ENCODE peak calls at places on chromosomes 1 and 21, in seven cellular contexts. X is GM12878, Z is SK-N-SH, T is HCT116, R is K562, I is H1, L is HepG2. D is an unnamed sample.

GRCh38 chr1:231553320-231553719 is 24.9 kb downstream of the TSNAX start:
- DNase-seq in T (no peak), I (no peak), Z (no peak), L (no peak), X (no peak), R (no peak), D (no peak)

GRCh38 chr1:171142451-171143121 is 42.5 kb upstream of the FMO2 start:
- DNase-seq in X (no peak), Z (no peak), I (no peak), T (no peak), L (no peak), R (no peak), D (no peak)

GRCh38 chr1:65459397-65459768 is 38.9 kb downstream of the LEPR start:
- DNase-seq in Z (peak), R (no peak), T (peak), L (peak), I (no peak), X (peak), D (peak)

GRCh38 chr1:159556931-159557369 is 21.1 kb upstream of the OR10J5 start:
- DNase-seq in Z (no peak), X (no peak), I (no peak), L (no peak), R (no peak), T (no peak), D (no peak)

GRCh38 chr1:204503122-204503912 is 8.7 kb upstream of the PIK3C2B start:
- DNase-seq in L (peak), R (peak), I (no peak), T (peak), Z (no peak), X (no peak), D (no peak)

GRCh38 chr1:2566106-2567045 is 10.2 kb downstream of the TNFRSF14 start:
- DNase-seq in R (no peak), Z (peak), I (no peak), L (no peak), T (no peak), X (no peak), D (no peak)

GRCh38 chr21:27645285-27645684 is 678.4 kb upstream of the ADAMTS5 start:
- DNase-seq in X (no peak), I (no peak), T (no peak), Z (no peak), L (no peak), R (no peak), D (no peak)

GRCh38 chr1:34928066-34928864 is 1.2 kb downstream of the DLGAP3 start:
- DNase-seq in Z (peak), I (no peak), X (no peak), T (no peak), R (no peak), L (no peak), D (no peak)

GRCh38 chr1:229336345-229336744 is 6.5 kb downstream of the CCSAP start:
- DNase-seq in I (no peak), X (no peak), R (no peak), L (no peak), T (no peak), Z (peak), D (no peak)

GRCh38 chr1:4584471-4584870 is 69.9 kb upstream of the AJAP1 start:
- DNase-seq in X (no peak), L (no peak), T (no peak), Z (no peak), I (no peak), R (no peak), D (no peak)

GRCh38 chr1:18922319-18922726 is 20.0 kb upstream of the ALDH4A1 start:
- DNase-seq in I (no peak), R (no peak), Z (no peak), L (peak), X (no peak), T (no peak), D (peak)

GRCh38 chr1:167755568-167756145 is 33.9 kb downstream of the MPZL1 start:
- DNase-seq in Z (no peak), X (no peak), T (no peak), L (no peak), R (no peak), I (no peak), D (no peak)

GRCh38 chr1:113074237-113074636 is 1.2 kb downstream of the LRIG2 start:
- DNase-seq in Z (no peak), L (no peak), R (no peak), T (no peak), I (no peak), X (peak), D (no peak)

GRCh38 chr1:44074415-44074814 is 43.2 kb upstream of the SLC6A9 start:
- DNase-seq in I (no peak), Z (no peak), X (no peak), T (no peak), R (no peak), L (no peak), D (no peak)
- TF ChIP-seq JUND in I (no peak), Z (no peak), X (no peak), T (no peak), R (no peak), L (no peak), D (no peak)

DNA sequence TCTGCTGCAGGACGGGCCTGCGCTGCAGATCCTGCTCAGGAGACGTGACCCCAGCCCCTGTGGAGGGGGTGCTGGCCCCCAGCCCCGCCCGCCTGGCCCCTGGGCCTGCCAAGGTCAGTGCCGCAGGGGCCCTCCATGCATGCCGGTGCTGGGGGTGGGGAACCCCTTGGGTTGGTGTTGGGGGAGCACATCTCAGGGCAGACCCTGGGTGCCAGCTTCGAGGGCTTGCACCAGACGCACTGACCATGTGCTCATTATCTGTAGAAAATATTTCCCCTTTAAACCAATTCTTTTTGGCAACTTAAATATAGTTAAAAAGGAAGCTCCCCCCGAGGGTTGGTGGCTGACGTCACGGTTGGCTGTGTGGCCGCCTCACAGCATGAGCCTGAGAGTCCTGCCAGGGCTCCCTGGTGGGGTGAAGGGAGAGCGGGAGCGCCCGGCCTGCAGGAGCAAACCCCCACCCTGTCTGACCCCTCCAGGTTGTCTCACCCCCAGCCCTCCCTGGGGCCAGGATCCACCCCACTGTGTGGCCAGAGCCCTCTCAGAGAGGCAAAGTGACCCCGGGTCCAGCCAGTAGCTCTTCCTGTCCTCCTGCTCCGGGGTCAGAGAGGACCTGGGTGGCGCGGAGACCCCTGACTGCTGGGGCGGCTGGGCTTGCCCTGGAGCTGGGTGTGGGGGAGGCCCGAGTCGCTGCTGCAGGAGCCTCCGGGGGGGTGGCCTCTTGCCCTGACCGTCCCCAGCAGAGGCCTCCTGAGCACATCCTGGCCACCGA is 5.3 kb upstream of the PFKL start:
- DNase-seq in Z (no peak), L (no peak), T (no peak), X (no peak), I (no peak), R (no peak), D (no peak)
- TF ChIP-seq JUND in Z (no peak), L (no peak), T (no peak), X (no peak), I (no peak), R (no peak), D (no peak)

GRCh38 chr1:207245124-207245523 is 76.4 kb upstream of the CD55 start:
- DNase-seq in L (no peak), I (no peak), R (no peak), T (no peak), X (no peak), Z (no peak), D (no peak)

GRCh38 chr1:207248544-207249206 is 72.8 kb upstream of the CD55 start:
- DNase-seq in X (no peak), L (no peak), R (no peak), I (no peak), Z (no peak), T (no peak), D (no peak)

GRCh38 chr1:207256869-207257268 is 64.6 kb upstream of the CD55 start:
- DNase-seq in X (no peak), Z (no peak), T (no peak), R (no peak), I (no peak), L (no peak), D (no peak)

GRCh38 chr1:207251066-207251465 is 70.4 kb upstream of the CD55 start:
- DNase-seq in L (no peak), R (no peak), Z (no peak), X (no peak), T (no peak), I (no peak), D (no peak)
- TF ChIP-seq JUND in L (no peak), R (no peak), Z (no peak), X (no peak), T (no peak), I (no peak), D (no peak)

GRCh38 chr1:88549536-88549935 is 134.5 kb upstream of the PKN2 start:
- DNase-seq in T (peak), X (no peak), R (no peak), I (no peak), L (no peak), Z (no peak), D (no peak)
- TF ChIP-seq JUND in T (no peak), X (no peak), R (no peak), I (no peak), L (no peak), Z (no peak), D (no peak)

DNA sequence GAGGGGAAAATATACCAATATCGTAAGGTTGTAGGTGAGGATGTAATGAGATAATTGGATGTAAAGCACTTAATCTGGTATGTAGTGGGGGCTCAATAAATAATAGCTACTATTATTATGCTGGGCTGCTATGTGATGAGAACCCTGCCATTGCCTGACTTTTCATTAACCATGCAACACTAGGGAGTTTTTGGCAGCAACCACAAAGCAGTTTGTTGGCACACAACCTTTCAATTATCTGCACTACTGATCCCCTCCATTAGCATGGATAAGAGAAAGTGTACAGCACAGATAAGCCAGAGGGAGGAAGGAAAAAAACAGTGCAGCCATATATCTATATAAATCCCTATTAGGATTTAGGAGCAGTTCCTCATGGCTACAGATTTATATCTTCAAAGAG is 498.4 kb downstream of the NUF2 start:
- DNase-seq in L (no peak), Z (no peak), I (no peak), X (no peak), R (no peak), T (no peak), D (no peak)
- TF ChIP-seq JUND in L (no peak), Z (no peak), I (no peak), X (no peak), R (no peak), T (no peak), D (no peak)

DNA sequence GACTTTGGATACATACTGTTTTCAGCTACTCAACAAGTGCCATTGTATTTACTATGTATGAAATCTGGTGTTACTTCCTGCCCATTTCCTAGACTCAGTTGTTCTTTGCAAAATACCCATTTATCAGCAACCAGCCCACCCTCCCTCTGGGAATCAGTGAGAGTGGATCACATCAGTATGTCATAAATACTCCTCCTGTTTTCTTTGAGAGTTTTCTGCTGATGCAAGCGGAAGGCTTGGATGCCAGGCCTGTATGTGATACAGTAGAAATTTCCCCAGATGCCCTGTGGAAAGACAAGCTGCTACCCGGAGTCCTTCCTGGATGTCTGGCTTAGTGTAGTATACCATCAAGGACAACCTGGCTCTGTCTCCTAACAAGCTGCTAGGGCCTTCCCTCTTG is 2.4 kb upstream of the PTPRC start:
- DNase-seq in L (no peak), I (no peak), Z (no peak), X (no peak), R (no peak), T (no peak), D (no peak)
- TF ChIP-seq JUND in L (no peak), I (no peak), Z (no peak), X (no peak), R (no peak), T (no peak), D (no peak)

DNA sequence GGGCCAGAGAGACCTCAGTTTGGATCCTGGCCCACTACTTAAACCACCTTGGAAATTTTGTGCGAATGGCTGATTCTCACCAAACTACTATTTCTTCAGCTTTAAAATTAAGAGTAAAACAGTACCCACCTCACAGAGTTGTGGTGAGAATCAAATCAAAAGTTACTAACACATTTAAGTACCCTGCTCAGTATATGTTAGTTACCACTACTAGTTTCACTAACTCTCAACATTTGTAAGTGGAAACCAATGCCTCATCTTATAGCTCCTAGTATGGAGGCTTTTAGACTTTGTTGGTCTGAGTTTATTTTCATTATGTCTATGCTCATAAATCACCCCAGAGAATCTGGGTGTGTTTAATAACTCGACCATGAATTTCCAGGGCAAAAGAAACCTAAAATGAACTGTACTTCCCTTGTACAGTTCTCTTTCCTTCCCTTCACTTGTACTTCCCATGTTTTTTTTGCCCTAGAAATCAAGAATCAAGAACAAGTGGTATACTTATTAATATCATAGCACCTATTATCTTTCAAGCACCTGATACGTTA is 11.6 kb upstream of the SERBP1 start:
- DNase-seq in L (no peak), Z (no peak), X (no peak), I (no peak), T (no peak), R (no peak), D (no peak)
- TF ChIP-seq JUND in L (no peak), Z (no peak), X (no peak), I (no peak), T (no peak), R (no peak), D (no peak)